ENCODE peak calls at places on chromosome 4, in seven cellular contexts. J, V, M, G, F, C and D are unnamed samples. For H3K36me3, the result is how much of the 10 kb centered on the place peaks cover.

GRCh38 chr4:184148871-184149637 is 68.6 kb downstream of the ENPP6 start:
- DNase-seq in J (no peak), V (no peak), M (no peak), G (no peak), F (no peak), C (no peak), D (no peak)

GRCh38 chr4:183326853-183327252 is 4.6 kb upstream of the CLDN24 start:
- DNase-seq in J (no peak), V (no peak), M (no peak), G (no peak), F (no peak), C (no peak), D (no peak)

GRCh38 chr4:2792711-2793577 is at the start of gene SH3BP2:
- DNase-seq in J (peak), V (peak), M (peak), G (peak), F (peak), C (peak), D (no peak)

GRCh38 chr4:94486372-94486801 is 34.6 kb downstream of the PDLIM5 start:
- DNase-seq in J (no peak), V (no peak), M (no peak), G (no peak), F (peak), C (peak), D (no peak)

GRCh38 chr4:95675623-95676022 is 126.8 kb upstream of the UNC5C start:
- DNase-seq in J (no peak), V (no peak), M (no peak), G (no peak), F (no peak), C (no peak), D (no peak)

GRCh38 chr4:40395166-40395900 is 60.2 kb downstream of the CHRNA9 start:
- DNase-seq in J (no peak), V (no peak), M (no peak), G (no peak), F (no peak), C (peak), D (no peak)

GRCh38 chr4:120071192-120071795 is 4.6 kb upstream of the MAD2L1 start:
- DNase-seq in J (peak), V (no peak), M (peak), G (peak), F (peak), C (no peak), D (no peak)

GRCh38 chr4:1666391-1666790 is 17.7 kb downstream of the FAM53A start:
- DNase-seq in J (no peak), V (no peak), M (no peak), G (no peak), F (no peak), C (peak), D (no peak)

GRCh38 chr4:165966833-165967232 is 93.8 kb downstream of the TLL1 start:
- DNase-seq in J (no peak), V (no peak), M (no peak), G (no peak), F (no peak), C (no peak), D (no peak)

GRCh38 chr4:86450861-86451260 is 91.0 kb upstream of the MAPK10 start:
- DNase-seq in J (no peak), V (no peak), M (no peak), G (no peak), F (no peak), C (no peak), D (no peak)

GRCh38 chr4:55345980-55346850 is at the start of gene SRD5A3:
- DNase-seq in J (peak), V (peak), M (peak), G (peak), F (peak), C (peak), D (no peak)

GRCh38 chr4:155666701-155667537 is at the start of gene GUCY1A1:
- DNase-seq in J (peak), V (no peak), M (no peak), G (peak), F (peak), C (peak), D (no peak)

GRCh38 chr4:184506527-184507121 is 32.3 kb upstream of the IRF2 start:
- DNase-seq in J (peak), V (no peak), M (no peak), G (no peak), F (peak), C (no peak), D (no peak)

GRCh38 chr4:125401784-125402183 is 87.0 kb downstream of the FAT4 start:
- DNase-seq in J (no peak), V (no peak), M (no peak), G (no peak), F (no peak), C (no peak), D (no peak)

GRCh38 chr4:82599336-82599735 is 37.5 kb upstream of the TMEM150C start:
- DNase-seq in J (no peak), V (no peak), M (peak), G (no peak), F (no peak), C (no peak), D (no peak)

GRCh38 chr4:148152868-148153630 is 289.2 kb downstream of the NR3C2 start:
- DNase-seq in J (no peak), V (no peak), M (no peak), G (no peak), F (no peak), C (no peak), D (no peak)

GRCh38 chr4:28176942-28177341 is 1316.3 kb downstream of the STIM2 start:
- DNase-seq in J (no peak), V (no peak), M (no peak), G (no peak), F (no peak), C (no peak), D (no peak)

GRCh38 chr4:102169345-102169744 is 175.9 kb downstream of the SLC39A8 start:
- DNase-seq in J (no peak), V (no peak), M (no peak), G (no peak), F (no peak), C (no peak), D (no peak)

GRCh38 chr4:8291701-8292387 is 22.3 kb downstream of the HTRA3 start:
- DNase-seq in J (no peak), V (no peak), M (no peak), G (no peak), F (no peak), C (no peak), D (no peak)

GRCh38 chr4:63566658-63567057 is 842.6 kb downstream of the TECRL start:
- DNase-seq in J (no peak), V (no peak), M (no peak), G (no peak), F (no peak), C (no peak), D (no peak)

GRCh38 chr4:78481180-78481579 is 70.4 kb upstream of the ANXA3 start:
- DNase-seq in J (no peak), V (no peak), M (no peak), G (no peak), F (no peak), C (no peak), D (no peak)

GRCh38 chr4:78477276-78477675 is 74.3 kb upstream of the ANXA3 start:
- DNase-seq in J (no peak), V (no peak), M (no peak), G (no peak), F (no peak), C (no peak), D (no peak)

GRCh38 chr4:78478523-78478922 is 73.0 kb upstream of the ANXA3 start:
- DNase-seq in J (no peak), V (no peak), M (no peak), G (no peak), F (no peak), C (no peak), D (no peak)

GRCh38 chr4:78480286-78480685 is 71.3 kb upstream of the ANXA3 start:
- DNase-seq in J (no peak), V (no peak), M (no peak), G (no peak), F (no peak), C (no peak), D (no peak)

DNA sequence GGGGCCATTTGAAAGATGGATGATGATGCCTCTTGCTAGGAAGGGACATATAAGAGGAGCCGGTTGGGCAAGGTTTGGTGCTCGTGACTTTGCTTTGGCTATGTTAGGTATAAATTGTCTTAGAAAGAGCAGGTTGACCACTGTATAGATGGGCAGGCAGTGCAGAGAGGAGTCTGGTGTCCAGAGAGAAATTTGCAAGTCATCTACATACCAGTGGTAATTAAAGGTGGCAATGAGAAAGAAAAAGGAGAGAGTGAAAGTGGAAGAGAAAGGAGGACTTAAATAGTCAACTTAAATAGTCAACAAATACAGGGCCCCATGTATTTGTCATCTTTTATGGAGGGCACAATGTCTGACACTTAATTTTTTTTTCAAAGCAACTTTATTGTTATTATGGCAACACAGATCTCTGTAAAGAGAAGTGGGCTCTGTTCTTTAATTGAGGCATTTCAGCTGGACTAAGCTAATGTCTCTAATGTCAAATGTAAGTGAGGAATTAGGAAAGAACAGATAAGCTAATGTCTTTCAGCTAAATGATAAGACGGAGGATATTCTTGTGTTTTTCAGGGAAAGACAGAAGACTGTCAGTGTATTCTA is 75.4 kb upstream of the ANXA3 start:
- DNase-seq in J (no peak), V (no peak), M (no peak), G (no peak), F (no peak), C (no peak), D (no peak)
- H3K36me3 ChIP-seq in J (under half), V (under half), M (under half), G (under half), F (under half), C (under half), D (under half)

DNA sequence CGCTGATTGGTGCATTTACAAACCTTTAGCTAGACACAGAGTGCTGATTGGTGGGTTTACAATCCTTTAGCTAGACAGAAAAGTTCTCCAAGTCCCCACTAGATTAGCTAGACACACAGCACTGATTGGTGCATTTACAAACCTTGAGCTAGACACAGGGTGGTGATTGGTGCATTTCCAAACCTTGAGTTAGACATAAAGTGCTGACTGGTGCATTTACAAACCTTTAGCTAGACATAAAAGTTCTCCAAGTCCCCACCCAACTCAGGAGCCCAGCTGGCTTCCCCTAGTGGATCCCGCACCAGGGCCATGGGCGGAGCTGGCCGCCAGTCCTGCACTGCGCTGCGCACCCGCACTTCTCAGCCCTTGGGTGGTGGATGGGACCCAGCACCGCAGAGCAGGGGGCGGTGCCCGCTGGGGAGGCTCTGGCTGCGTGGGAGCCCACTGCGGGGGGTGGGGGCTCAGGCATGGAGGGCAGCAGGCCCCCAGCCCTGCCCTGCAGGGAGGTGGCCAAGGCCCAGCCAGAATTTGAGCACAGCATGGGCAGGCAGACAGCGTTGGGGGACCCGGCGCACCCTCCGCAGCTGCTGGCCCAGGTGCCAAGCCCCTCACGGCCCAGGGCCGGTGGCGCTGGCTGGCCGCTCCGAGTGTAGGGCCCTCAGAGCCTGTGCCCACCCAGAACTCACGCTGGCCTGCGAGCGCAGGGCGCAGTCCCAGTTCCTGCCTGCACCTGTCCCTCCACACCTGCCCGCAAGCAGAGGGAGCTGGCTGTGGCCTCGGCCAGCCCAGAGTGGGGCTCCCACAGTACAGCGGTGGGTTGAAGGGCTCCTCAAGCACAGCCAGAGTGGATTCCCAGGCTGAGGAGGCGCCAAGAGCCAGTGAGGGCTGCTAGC is 608.9 kb upstream of the LCORL start:
- DNase-seq in J (no peak), V (no peak), M (no peak), G (no peak), F (no peak), C (no peak), D (no peak)
- TF ChIP-seq POLR2A in J (no peak), V (no peak), M (no peak), G (no peak), F (no peak), C (no peak), D (no peak)

DNA sequence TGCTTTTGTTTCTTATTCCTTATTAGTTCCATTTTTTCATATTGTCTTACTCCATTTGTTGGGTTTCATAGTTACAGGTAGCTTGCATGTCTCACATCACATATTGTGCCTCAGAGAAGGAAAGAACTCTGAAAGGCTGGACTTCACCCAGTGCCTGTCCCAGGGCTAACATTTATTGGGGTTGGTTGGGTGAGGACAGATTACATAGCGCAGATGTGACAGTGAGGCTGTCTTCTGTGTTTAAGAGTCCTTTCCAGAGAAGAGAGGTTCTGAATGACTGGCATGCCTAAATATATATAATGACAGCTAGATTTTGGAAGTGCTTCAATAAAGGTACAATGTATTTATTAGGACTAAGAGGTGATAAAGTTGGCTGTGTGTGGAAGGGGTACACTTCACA is 2.7 kb downstream of the ZNF330 start:
- DNase-seq in J (no peak), V (no peak), M (no peak), G (no peak), F (no peak), C (no peak), D (no peak)
- H3K36me3 ChIP-seq in J (under half), V (under half), M (half or more), G (under half), F (under half), C (under half), D (under half)

GRCh38 chr4:153649572-153649991 is 34.5 kb upstream of the TLR2 start:
- DNase-seq in J (no peak), V (no peak), M (peak), G (no peak), F (no peak), C (no peak), D (no peak)

GRCh38 chr4:153655004-153655541 is 29.0 kb upstream of the TLR2 start:
- DNase-seq in J (no peak), V (no peak), M (no peak), G (no peak), F (no peak), C (no peak), D (no peak)

GRCh38 chr4:153647975-153648374 is 36.1 kb upstream of the TLR2 start:
- DNase-seq in J (no peak), V (no peak), M (no peak), G (no peak), F (no peak), C (no peak), D (no peak)

GRCh38 chr4:153651961-153652784 is 31.9 kb upstream of the TLR2 start:
- DNase-seq in J (no peak), V (no peak), M (no peak), G (no peak), F (peak), C (no peak), D (no peak)

GRCh38 chr4:153651041-153651960 is 32.8 kb upstream of the TLR2 start:
- DNase-seq in J (peak), V (peak), M (no peak), G (no peak), F (peak), C (no peak), D (no peak)
- TF ChIP-seq POLR2A in J (no peak), V (no peak), M (no peak), G (no peak), F (no peak), C (no peak), D (no peak)

DNA sequence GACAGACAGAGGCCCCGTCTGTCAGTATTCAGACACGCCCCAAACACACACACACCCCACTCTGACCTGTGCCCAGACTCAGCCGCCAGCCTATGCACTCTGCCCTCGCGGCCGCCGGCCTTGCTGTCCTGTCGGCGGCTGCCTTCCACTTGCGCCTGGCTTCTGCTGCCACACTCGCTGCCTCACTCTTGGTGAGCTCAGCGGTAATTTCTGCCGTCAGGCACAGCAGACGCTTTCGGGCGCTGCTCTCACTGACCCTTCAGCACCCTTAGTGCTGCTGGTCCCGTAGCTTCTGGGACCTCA is 10.3 kb downstream of the PIGG start:
- DNase-seq in J (no peak), V (no peak), M (no peak), G (no peak), F (no peak), C (no peak), D (no peak)
- H3K36me3 ChIP-seq in J (under half), V (half or more), M (half or more), G (under half), F (under half), C (half or more), D (under half)

GRCh38 chr4:25303578-25303977 is 9.0 kb upstream of the ZCCHC4 start:
- DNase-seq in J (no peak), V (no peak), M (no peak), G (no peak), F (no peak), C (no peak), D (no peak)
- TF ChIP-seq POLR2A in J (no peak), V (no peak), M (no peak), G (no peak), F (no peak), C (no peak), D (no peak)

GRCh38 chr4:26420903-26421302 is 69.4 kb downstream of the CCKAR start:
- DNase-seq in J (no peak), V (no peak), M (no peak), G (no peak), F (no peak), C (no peak), D (no peak)

GRCh38 chr4:26425953-26426352 is 64.3 kb downstream of the CCKAR start:
- DNase-seq in J (no peak), V (no peak), M (no peak), G (no peak), F (no peak), C (no peak), D (no peak)

GRCh38 chr4:26424143-26424542 is 66.1 kb downstream of the CCKAR start:
- DNase-seq in J (no peak), V (no peak), M (no peak), G (no peak), F (no peak), C (no peak), D (no peak)

GRCh38 chr4:26426892-26427291 is 63.4 kb downstream of the CCKAR start:
- DNase-seq in J (no peak), V (no peak), M (no peak), G (no peak), F (no peak), C (no peak), D (no peak)

DNA sequence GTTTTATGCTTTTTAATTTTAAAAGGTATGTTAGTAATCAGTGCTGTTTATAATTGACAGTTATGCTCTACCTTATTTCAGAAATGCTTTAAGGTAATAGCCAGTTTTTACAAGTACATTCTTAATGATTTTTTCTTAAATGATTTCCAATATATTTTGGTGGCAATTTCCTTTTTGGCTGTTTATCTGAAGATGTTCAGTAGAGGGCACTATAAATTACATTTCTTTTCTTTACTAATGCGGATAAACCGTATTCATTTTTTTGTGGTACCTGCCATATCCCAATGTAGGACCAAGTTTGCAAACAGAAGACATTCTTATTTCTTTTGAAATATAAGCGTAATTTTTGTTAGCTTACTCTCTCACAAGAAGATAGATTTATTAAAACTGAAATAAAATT is 65.4 kb downstream of the CCKAR start:
- DNase-seq in J (no peak), V (no peak), M (no peak), G (no peak), F (no peak), C (no peak), D (no peak)
- H3K36me3 ChIP-seq in J (under half), V (half or more), M (under half), G (under half), F (under half), C (half or more), D (under half)

GRCh38 chr4:104592894-104593470 is 98.3 kb upstream of the CXXC4 start:
- DNase-seq in J (no peak), V (no peak), M (no peak), G (no peak), F (no peak), C (no peak), D (no peak)

GRCh38 chr4:104591505-104591904 is 96.8 kb upstream of the CXXC4 start:
- DNase-seq in J (peak), V (no peak), M (no peak), G (no peak), F (no peak), C (no peak), D (no peak)

DNA sequence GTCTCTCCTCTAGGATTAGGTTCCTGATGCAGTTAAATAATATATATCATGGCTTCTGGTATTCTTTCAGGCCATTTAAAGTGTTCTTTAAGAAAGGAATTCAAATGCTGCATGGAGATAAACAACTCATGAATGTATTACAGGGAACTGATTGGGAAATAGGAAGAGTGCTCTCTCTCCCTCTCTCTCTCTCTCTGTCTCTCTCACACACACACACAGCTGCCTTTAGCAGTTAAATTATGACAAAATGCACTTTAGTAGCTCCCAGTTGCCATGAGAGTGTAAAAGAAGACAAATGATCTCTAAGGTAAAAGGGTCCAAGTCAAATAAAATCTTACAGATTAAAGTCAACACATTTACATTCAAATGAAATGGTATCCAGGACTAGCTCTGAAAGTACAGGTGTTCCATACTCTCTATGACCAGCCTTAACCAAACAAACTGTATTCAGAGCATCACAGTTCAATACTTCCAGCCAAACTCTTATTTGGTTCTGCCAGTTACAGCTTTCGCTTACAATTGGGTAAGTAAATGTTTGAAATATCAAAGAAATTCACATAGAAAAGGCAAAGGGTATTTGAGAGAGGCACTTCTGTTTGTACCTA is 94.7 kb upstream of the CXXC4 start:
- DNase-seq in J (no peak), V (no peak), M (no peak), G (no peak), F (no peak), C (no peak), D (no peak)
- TF ChIP-seq POLR2A in J (no peak), V (no peak), M (no peak), G (no peak), F (no peak), C (no peak), D (no peak)